ENCODE peak calls at places on chromosomes 1 and 21, in nine cellular contexts. One of them, this sample, is unnamed.

GRCh38 chr1:30117685-30118084 is 605.7 kb downstream of the MATN1 start:
- DNase-seq in suprapubic skin: no peak
- DNase-seq in SK-N-SH: no peak
- DNase-seq in brain microvascular endothelial cell: no peak
- DNase-seq in CD4-positive, alpha-beta T cell: no peak
- DNase-seq in right lobe of liver: no peak
- DNase-seq in endodermal cell: no peak
- DNase-seq in adrenal gland: no peak
- DNase-seq in WTC11: no peak
- DNase-seq in this sample: no peak

GRCh38 chr1:175073054-175073453 is 5.4 kb downstream of the TNN start:
- DNase-seq in suprapubic skin: no peak
- DNase-seq in SK-N-SH: no peak
- DNase-seq in brain microvascular endothelial cell: no peak
- DNase-seq in CD4-positive, alpha-beta T cell: no peak
- DNase-seq in right lobe of liver: no peak
- DNase-seq in endodermal cell: no peak
- DNase-seq in adrenal gland: no peak
- DNase-seq in WTC11: no peak
- DNase-seq in this sample: no peak

GRCh38 chr1:201758508-201759050 is 70.4 kb upstream of the IPO9 start:
- DNase-seq in suprapubic skin: no peak
- DNase-seq in SK-N-SH: no peak
- DNase-seq in brain microvascular endothelial cell: no peak
- DNase-seq in CD4-positive, alpha-beta T cell: no peak
- DNase-seq in right lobe of liver: no peak
- DNase-seq in endodermal cell: no peak
- DNase-seq in adrenal gland: no peak
- DNase-seq in WTC11: no peak
- DNase-seq in this sample: no peak

GRCh38 chr21:34129039-34129891 is 55.9 kb downstream of the MRPS6 start:
- DNase-seq in suprapubic skin: no peak
- DNase-seq in SK-N-SH: peak
- DNase-seq in brain microvascular endothelial cell: peak
- DNase-seq in CD4-positive, alpha-beta T cell: peak
- DNase-seq in right lobe of liver: no peak
- DNase-seq in endodermal cell: peak
- DNase-seq in adrenal gland: peak
- DNase-seq in WTC11: no peak
- DNase-seq in this sample: no peak

GRCh38 chr1:165899461-165899941 is 72.1 kb downstream of the UCK2 start:
- DNase-seq in suprapubic skin: no peak
- DNase-seq in SK-N-SH: no peak
- DNase-seq in brain microvascular endothelial cell: peak
- DNase-seq in CD4-positive, alpha-beta T cell: no peak
- DNase-seq in right lobe of liver: no peak
- DNase-seq in endodermal cell: peak
- DNase-seq in adrenal gland: no peak
- DNase-seq in WTC11: no peak
- DNase-seq in this sample: no peak

GRCh38 chr1:6287431-6287886 is 26.6 kb upstream of the GPR153 start:
- DNase-seq in suprapubic skin: no peak
- DNase-seq in SK-N-SH: no peak
- DNase-seq in brain microvascular endothelial cell: no peak
- DNase-seq in CD4-positive, alpha-beta T cell: no peak
- DNase-seq in right lobe of liver: no peak
- DNase-seq in endodermal cell: no peak
- DNase-seq in adrenal gland: no peak
- DNase-seq in WTC11: no peak
- DNase-seq in this sample: no peak

GRCh38 chr1:182330303-182330702 is 61.3 kb downstream of the GLUL start:
- DNase-seq in suprapubic skin: no peak
- DNase-seq in SK-N-SH: no peak
- DNase-seq in brain microvascular endothelial cell: no peak
- DNase-seq in CD4-positive, alpha-beta T cell: no peak
- DNase-seq in right lobe of liver: no peak
- DNase-seq in endodermal cell: no peak
- DNase-seq in adrenal gland: no peak
- DNase-seq in WTC11: no peak
- DNase-seq in this sample: no peak

GRCh38 chr1:94012686-94013330 is 103.6 kb upstream of the GCLM start:
- DNase-seq in suprapubic skin: no peak
- DNase-seq in SK-N-SH: no peak
- DNase-seq in brain microvascular endothelial cell: no peak
- DNase-seq in CD4-positive, alpha-beta T cell: no peak
- DNase-seq in right lobe of liver: no peak
- DNase-seq in endodermal cell: peak
- DNase-seq in adrenal gland: no peak
- DNase-seq in WTC11: peak
- DNase-seq in this sample: no peak

GRCh38 chr21:26546698-26547097 is 26.4 kb downstream of the CYYR1 start:
- DNase-seq in suprapubic skin: no peak
- DNase-seq in SK-N-SH: no peak
- DNase-seq in brain microvascular endothelial cell: no peak
- DNase-seq in CD4-positive, alpha-beta T cell: no peak
- DNase-seq in right lobe of liver: peak
- DNase-seq in endodermal cell: no peak
- DNase-seq in adrenal gland: peak
- DNase-seq in WTC11: no peak
- DNase-seq in this sample: no peak

GRCh38 chr1:220991959-220992704 is 112.9 kb downstream of the HLX start:
- DNase-seq in suprapubic skin: no peak
- DNase-seq in SK-N-SH: peak
- DNase-seq in brain microvascular endothelial cell: no peak
- DNase-seq in CD4-positive, alpha-beta T cell: no peak
- DNase-seq in right lobe of liver: no peak
- DNase-seq in endodermal cell: no peak
- DNase-seq in adrenal gland: no peak
- DNase-seq in WTC11: no peak
- DNase-seq in this sample: no peak
- TF ChIP-seq CTCF in suprapubic skin: no peak
- TF ChIP-seq CTCF in SK-N-SH: no peak
- TF ChIP-seq CTCF in brain microvascular endothelial cell: no peak
- TF ChIP-seq CTCF in CD4-positive, alpha-beta T cell: no peak
- TF ChIP-seq CTCF in right lobe of liver: no peak
- TF ChIP-seq CTCF in endodermal cell: no peak
- TF ChIP-seq CTCF in adrenal gland: no peak
- TF ChIP-seq CTCF in WTC11: no peak
- TF ChIP-seq CTCF in this sample: no peak

DNA sequence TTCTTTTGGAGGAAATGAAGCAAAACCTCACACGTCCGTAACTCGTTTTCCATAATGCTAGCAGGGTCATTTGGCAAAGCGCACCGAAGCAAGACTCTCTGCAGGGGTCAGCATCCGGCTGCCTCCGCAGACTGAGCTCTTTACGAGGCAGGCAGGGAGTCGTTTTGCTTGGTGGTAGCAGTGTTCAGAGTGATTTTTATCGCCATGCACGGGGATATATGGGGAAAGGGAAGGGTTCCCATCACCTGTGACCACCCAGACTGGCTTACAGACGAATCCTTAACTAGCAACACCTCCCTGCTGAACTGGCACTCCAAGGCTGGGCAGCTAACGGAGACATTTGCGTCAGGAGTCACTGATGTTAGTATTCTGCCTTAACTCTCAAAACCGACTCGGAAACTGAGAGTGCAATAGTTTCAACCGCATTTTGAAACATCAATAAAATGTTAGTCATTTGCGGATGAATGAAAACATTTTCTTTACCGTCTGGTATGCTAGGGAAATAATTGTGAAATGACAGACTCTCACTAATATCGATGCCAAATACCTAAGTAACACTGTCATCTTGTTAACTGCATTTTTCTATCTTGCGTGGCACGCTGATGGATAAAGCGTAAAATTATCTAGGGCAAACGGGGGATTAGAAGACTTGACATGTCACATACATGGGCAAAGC is 2.2 kb upstream of the NEGR1 start:
- DNase-seq in suprapubic skin: no peak
- DNase-seq in SK-N-SH: peak
- DNase-seq in brain microvascular endothelial cell: peak
- DNase-seq in CD4-positive, alpha-beta T cell: no peak
- DNase-seq in right lobe of liver: peak
- DNase-seq in endodermal cell: peak
- DNase-seq in adrenal gland: peak
- DNase-seq in WTC11: peak
- DNase-seq in this sample: peak
- TF ChIP-seq CTCF in suprapubic skin: no peak
- TF ChIP-seq CTCF in SK-N-SH: peak
- TF ChIP-seq CTCF in brain microvascular endothelial cell: peak
- TF ChIP-seq CTCF in CD4-positive, alpha-beta T cell: no peak
- TF ChIP-seq CTCF in right lobe of liver: no peak
- TF ChIP-seq CTCF in endodermal cell: peak
- TF ChIP-seq CTCF in adrenal gland: no peak
- TF ChIP-seq CTCF in WTC11: no peak
- TF ChIP-seq CTCF in this sample: no peak

DNA sequence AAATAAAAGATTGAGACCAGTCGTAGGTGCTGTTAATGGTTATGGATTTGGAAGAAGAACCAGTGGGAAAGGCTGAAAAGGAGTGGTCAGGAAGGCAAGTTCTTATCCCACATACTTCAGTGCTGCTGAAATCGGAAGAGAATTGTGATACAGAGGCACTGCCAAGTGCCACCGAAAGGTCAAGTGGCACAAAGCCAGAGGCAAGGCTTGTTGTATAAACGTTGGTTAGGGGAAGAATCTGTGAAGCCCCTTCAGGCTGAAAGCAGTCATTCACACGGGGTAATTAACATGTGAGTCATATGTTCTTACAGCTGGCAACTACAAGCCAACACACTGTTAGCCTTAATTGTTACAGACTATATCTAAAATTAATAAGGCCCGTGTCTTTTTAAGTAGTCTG is 48.8 kb downstream of the ZBTB40 start:
- DNase-seq in suprapubic skin: no peak
- DNase-seq in SK-N-SH: no peak
- DNase-seq in brain microvascular endothelial cell: peak
- DNase-seq in CD4-positive, alpha-beta T cell: no peak
- DNase-seq in right lobe of liver: no peak
- DNase-seq in endodermal cell: no peak
- DNase-seq in adrenal gland: peak
- DNase-seq in WTC11: no peak
- DNase-seq in this sample: no peak
- TF ChIP-seq CTCF in suprapubic skin: no peak
- TF ChIP-seq CTCF in SK-N-SH: no peak
- TF ChIP-seq CTCF in brain microvascular endothelial cell: no peak
- TF ChIP-seq CTCF in CD4-positive, alpha-beta T cell: no peak
- TF ChIP-seq CTCF in right lobe of liver: no peak
- TF ChIP-seq CTCF in endodermal cell: no peak
- TF ChIP-seq CTCF in adrenal gland: no peak
- TF ChIP-seq CTCF in WTC11: no peak
- TF ChIP-seq CTCF in this sample: no peak

GRCh38 chr1:150280138-150280707 is 2.1 kb upstream of the CIART start:
- DNase-seq in suprapubic skin: no peak
- DNase-seq in SK-N-SH: no peak
- DNase-seq in brain microvascular endothelial cell: no peak
- DNase-seq in CD4-positive, alpha-beta T cell: no peak
- DNase-seq in right lobe of liver: peak
- DNase-seq in endodermal cell: no peak
- DNase-seq in adrenal gland: no peak
- DNase-seq in WTC11: no peak
- DNase-seq in this sample: no peak

GRCh38 chr1:150282558-150282958 is 204 bp downstream of the CIART start:
- DNase-seq in suprapubic skin: peak
- DNase-seq in SK-N-SH: peak
- DNase-seq in brain microvascular endothelial cell: no peak
- DNase-seq in CD4-positive, alpha-beta T cell: no peak
- DNase-seq in right lobe of liver: peak
- DNase-seq in endodermal cell: no peak
- DNase-seq in adrenal gland: no peak
- DNase-seq in WTC11: no peak
- DNase-seq in this sample: no peak

GRCh38 chr1:150281758-150282557 is at the start of gene CIART:
- DNase-seq in suprapubic skin: peak
- DNase-seq in SK-N-SH: peak
- DNase-seq in brain microvascular endothelial cell: peak
- DNase-seq in CD4-positive, alpha-beta T cell: peak
- DNase-seq in right lobe of liver: peak
- DNase-seq in endodermal cell: peak
- DNase-seq in adrenal gland: peak
- DNase-seq in WTC11: peak
- DNase-seq in this sample: peak

GRCh38 chr1:150283260-150283659 is 906 bp downstream of the CIART start:
- DNase-seq in suprapubic skin: no peak
- DNase-seq in SK-N-SH: no peak
- DNase-seq in brain microvascular endothelial cell: no peak
- DNase-seq in CD4-positive, alpha-beta T cell: no peak
- DNase-seq in right lobe of liver: no peak
- DNase-seq in endodermal cell: no peak
- DNase-seq in adrenal gland: no peak
- DNase-seq in WTC11: no peak
- DNase-seq in this sample: no peak

GRCh38 chr1:150281221-150281757 is 1.1 kb upstream of the CIART start:
- DNase-seq in suprapubic skin: no peak
- DNase-seq in SK-N-SH: peak
- DNase-seq in brain microvascular endothelial cell: peak
- DNase-seq in CD4-positive, alpha-beta T cell: peak
- DNase-seq in right lobe of liver: peak
- DNase-seq in endodermal cell: peak
- DNase-seq in adrenal gland: peak
- DNase-seq in WTC11: peak
- DNase-seq in this sample: peak
- TF ChIP-seq CTCF in suprapubic skin: peak
- TF ChIP-seq CTCF in SK-N-SH: peak
- TF ChIP-seq CTCF in brain microvascular endothelial cell: peak
- TF ChIP-seq CTCF in CD4-positive, alpha-beta T cell: peak
- TF ChIP-seq CTCF in right lobe of liver: peak
- TF ChIP-seq CTCF in endodermal cell: peak
- TF ChIP-seq CTCF in adrenal gland: peak
- TF ChIP-seq CTCF in WTC11: peak
- TF ChIP-seq CTCF in this sample: peak

GRCh38 chr1:33167650-33168447 is 14.0 kb downstream of the TRIM62 start:
- DNase-seq in suprapubic skin: no peak
- DNase-seq in SK-N-SH: no peak
- DNase-seq in brain microvascular endothelial cell: no peak
- DNase-seq in CD4-positive, alpha-beta T cell: no peak
- DNase-seq in right lobe of liver: no peak
- DNase-seq in endodermal cell: no peak
- DNase-seq in adrenal gland: no peak
- DNase-seq in WTC11: no peak
- DNase-seq in this sample: no peak
- TF ChIP-seq CTCF in suprapubic skin: no peak
- TF ChIP-seq CTCF in SK-N-SH: no peak
- TF ChIP-seq CTCF in brain microvascular endothelial cell: no peak
- TF ChIP-seq CTCF in CD4-positive, alpha-beta T cell: no peak
- TF ChIP-seq CTCF in right lobe of liver: no peak
- TF ChIP-seq CTCF in endodermal cell: no peak
- TF ChIP-seq CTCF in adrenal gland: no peak
- TF ChIP-seq CTCF in WTC11: no peak
- TF ChIP-seq CTCF in this sample: no peak